ENCODE peak calls at places on chromosomes 3 and 15, in five cellular contexts. B is dorsolateral prefrontal cortex, D is brain microvascular endothelial cell, K is IMR-90, Q is breast epithelium. F is an unnamed sample.
A peak's percentile ranks its signal among the peaks of the same experiment; 100 is the strongest.

GRCh38 chr3:69214241-69214640 is 91.8 kb upstream of the LMOD3 start:
- DNase-seq in B (no peak), D (no peak), K (no peak), Q (no peak), F (no peak)

GRCh38 chr3:71514621-71515020 is 68.9 kb downstream of the FOXP1 start:
- DNase-seq in B (no peak), Q (no peak), D (no peak), K (peak; percentile 22), F (no peak)

GRCh38 chr15:101641894-101642293 is 10.3 kb downstream of the TM2D3 start:
- DNase-seq in K (no peak), D (no peak), Q (no peak), B (no peak), F (no peak)

GRCh38 chr15:63834500-63835210 is 907 bp upstream of the HERC1 start:
- DNase-seq in D (no peak), K (no peak), Q (no peak), B (no peak), F (no peak)

GRCh38 chr15:50107591-50108408 is 11.2 kb downstream of the ATP8B4 start:
- DNase-seq in D (no peak), K (no peak), Q (no peak), B (no peak), F (no peak)

GRCh38 chr15:41797194-41797593 is 22.9 kb downstream of the MAPKBP1 start:
- DNase-seq in Q (no peak), B (no peak), D (no peak), K (no peak), F (no peak)

GRCh38 chr15:90421527-90421926 is 33.5 kb downstream of the IQGAP1 start:
- DNase-seq in K (peak; percentile 33), B (no peak), D (peak; percentile 9), Q (no peak), F (no peak)

GRCh38 chr3:40827942-40828688 is 303.4 kb downstream of the ZNF621 start:
- DNase-seq in Q (no peak), D (peak; percentile 57), B (no peak), K (no peak), F (no peak)

GRCh38 chr3:106092792-106093191 is 224.0 kb upstream of the CBLB start:
- DNase-seq in B (no peak), Q (no peak), D (no peak), K (peak; percentile 24), F (no peak)

GRCh38 chr3:36489679-36490420 is 109.5 kb downstream of the STAC start:
- DNase-seq in K (no peak), Q (no peak), B (no peak), D (no peak), F (no peak)

GRCh38 chr15:43998607-43999006 is 171.8 kb downstream of the WDR76 start:
- DNase-seq in B (no peak), Q (no peak), K (peak; percentile 71), D (peak; percentile 61), F (no peak)

GRCh38 chr3:179026636-179027035 is 45.0 kb downstream of the ZMAT3 start:
- DNase-seq in Q (no peak), K (peak; percentile 59), B (no peak), D (peak; percentile 68), F (no peak)

GRCh38 chr3:143266512-143266911 is 146.9 kb downstream of the CHST2 start:
- DNase-seq in K (no peak), Q (no peak), D (no peak), B (no peak), F (no peak)

GRCh38 chr3:69250014-69250413 is 127.6 kb upstream of the LMOD3 start:
- DNase-seq in D (no peak), Q (no peak), B (no peak), K (no peak), F (peak; percentile 15)

GRCh38 chr3:122857019-122857418 is 62.1 kb downstream of the SLC49A4 start:
- DNase-seq in K (peak; percentile 62), D (no peak), Q (no peak), B (no peak), F (no peak)

GRCh38 chr3:195909294-195909644 is 918 bp upstream of the TNK2 start:
- DNase-seq in Q (no peak), D (no peak), K (peak; percentile 27), B (no peak), F (no peak)
- TF ChIP-seq CTCF in Q (no peak), D (no peak), K (no peak), B (no peak), F (no peak)

DNA sequence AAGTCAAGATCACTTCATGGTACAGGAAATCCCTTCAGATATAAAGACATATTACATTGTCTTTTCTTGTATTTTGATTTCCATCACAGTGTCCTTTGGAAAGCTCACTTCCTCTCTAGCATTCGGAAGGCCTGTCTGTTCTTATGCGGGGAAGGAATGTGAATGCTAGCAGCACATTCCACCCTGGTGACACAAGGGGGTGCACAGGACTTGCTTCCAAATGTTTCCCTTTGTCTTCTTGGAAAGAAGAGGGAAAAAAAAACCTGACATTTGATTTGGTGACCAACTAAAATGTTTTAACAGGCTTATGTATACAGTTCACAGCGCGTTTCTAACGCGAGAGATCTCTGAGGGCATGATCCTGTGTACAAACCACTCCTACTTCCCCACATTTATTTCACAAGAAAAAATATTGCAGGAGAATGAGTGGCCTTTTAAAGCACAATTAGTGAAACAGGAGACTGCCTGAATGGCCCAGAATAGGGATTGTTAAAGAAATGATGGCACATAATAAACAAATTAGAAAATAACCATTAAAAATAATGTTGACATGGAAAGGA is 107.5 kb upstream of the FXR1 start:
- DNase-seq in D (peak; percentile 37), Q (no peak), K (peak; percentile 9), B (no peak), F (no peak)
- TF ChIP-seq CTCF in D (peak; percentile 63), Q (no peak), K (no peak), B (peak; percentile 53), F (peak; percentile 61)

GRCh38 chr3:14548321-14548729 is 8.2 kb upstream of the GRIP2 start:
- DNase-seq in B (peak; percentile 76), K (peak; percentile 56), Q (no peak), D (peak; percentile 65), F (peak; percentile 43)
- TF ChIP-seq CTCF in B (peak; percentile 70), K (peak; percentile 70), Q (peak; percentile 20), D (peak; percentile 88), F (peak; percentile 69)

GRCh38 chr15:70704166-70704565 is 59.2 kb downstream of the UACA start:
- DNase-seq in D (no peak), B (no peak), Q (no peak), K (no peak), F (no peak)
- TF ChIP-seq CTCF in D (no peak), B (no peak), Q (no peak), K (no peak), F (no peak)

GRCh38 chr15:40564591-40565332 is at the start of gene CCDC32:
- DNase-seq in D (peak; percentile 98), B (peak; percentile 100), K (peak; percentile 98), Q (peak; percentile 97), F (peak; percentile 85)
- TF ChIP-seq CTCF in D (no peak), B (no peak), K (no peak), Q (no peak), F (no peak)

GRCh38 chr3:115626006-115626409 is 2.7 kb downstream of the GAP43 start:
- DNase-seq in B (no peak), K (no peak), Q (no peak), D (no peak), F (no peak)
- TF ChIP-seq CTCF in B (no peak), K (no peak), Q (no peak), D (no peak), F (no peak)

GRCh38 chr15:95291878-95292472 is 1038.5 kb upstream of the NR2F2 start:
- DNase-seq in D (peak; percentile 39), Q (no peak), K (peak; percentile 56), B (no peak), F (no peak)
- TF ChIP-seq CTCF in D (peak; percentile 60), Q (peak; percentile 36), K (peak; percentile 59), B (peak; percentile 71), F (peak; percentile 72)

GRCh38 chr3:11717301-11717700 is 73.6 kb upstream of the VGLL4 start:
- DNase-seq in D (peak; percentile 11), B (no peak), K (peak; percentile 39), Q (no peak), F (no peak)
- TF ChIP-seq CTCF in D (no peak), B (no peak), K (no peak), Q (no peak), F (no peak)

GRCh38 chr3:125582707-125583106 is 12.6 kb downstream of the OSBPL11 start:
- DNase-seq in D (no peak), Q (no peak), K (peak; percentile 32), B (no peak), F (no peak)
- TF ChIP-seq CTCF in D (no peak), Q (no peak), K (peak; percentile 36), B (no peak), F (peak; percentile 32)

F was measured in progenitor cell of endocrine pancreas.